ENCODE peak calls at places on chromosomes 11 and 22, in five cellular contexts. One of them, this sample, is unnamed.

GRCh38 chr11:133952199-133953190 is 4.3 kb downstream of the IGSF9B start:
- DNase-seq in Daoy: no peak
- DNase-seq in stimulated activated CD4-positive, alpha-beta T cell treated with anti-CD3 and anti-CD28 coated beads, Interleukin-2, amount 100 ng/mL, for 48 hours: no peak
- DNase-seq in NCI-H1092: no peak
- DNase-seq in caudate nucleus: no peak
- DNase-seq in this sample: no peak

GRCh38 chr11:12045914-12046635 is 37.6 kb upstream of the DKK3 start:
- DNase-seq in stimulated activated CD4-positive, alpha-beta T cell treated with anti-CD3 and anti-CD28 coated beads, Interleukin-2, amount 100 ng/mL, for 48 hours: no peak
- DNase-seq in Daoy: no peak
- DNase-seq in caudate nucleus: no peak
- DNase-seq in NCI-H1092: no peak
- DNase-seq in this sample: no peak

GRCh38 chr22:20604776-20605221 is 97.4 kb downstream of the MED15 start:
- DNase-seq in NCI-H1092: no peak
- DNase-seq in Daoy: no peak
- DNase-seq in caudate nucleus: no peak
- DNase-seq in stimulated activated CD4-positive, alpha-beta T cell treated with anti-CD3 and anti-CD28 coated beads, Interleukin-2, amount 100 ng/mL, for 48 hours: no peak
- DNase-seq in this sample: peak

GRCh38 chr11:44977493-44977984 is 26.9 kb upstream of the TP53I11 start:
- DNase-seq in stimulated activated CD4-positive, alpha-beta T cell treated with anti-CD3 and anti-CD28 coated beads, Interleukin-2, amount 100 ng/mL, for 48 hours: no peak
- DNase-seq in caudate nucleus: no peak
- DNase-seq in NCI-H1092: peak
- DNase-seq in Daoy: no peak
- DNase-seq in this sample: peak

GRCh38 chr22:40001800-40002577 is 7.2 kb downstream of the FAM83F start:
- DNase-seq in Daoy: no peak
- DNase-seq in caudate nucleus: no peak
- DNase-seq in NCI-H1092: no peak
- DNase-seq in stimulated activated CD4-positive, alpha-beta T cell treated with anti-CD3 and anti-CD28 coated beads, Interleukin-2, amount 100 ng/mL, for 48 hours: no peak
- DNase-seq in this sample: no peak

GRCh38 chr11:1397146-1397861 is 7.6 kb downstream of the BRSK2 start:
- DNase-seq in Daoy: no peak
- DNase-seq in caudate nucleus: peak
- DNase-seq in NCI-H1092: no peak
- DNase-seq in stimulated activated CD4-positive, alpha-beta T cell treated with anti-CD3 and anti-CD28 coated beads, Interleukin-2, amount 100 ng/mL, for 48 hours: no peak
- DNase-seq in this sample: no peak

GRCh38 chr11:106076421-106076922 is 675 bp downstream of the KBTBD3 start:
- DNase-seq in NCI-H1092: no peak
- DNase-seq in Daoy: no peak
- DNase-seq in stimulated activated CD4-positive, alpha-beta T cell treated with anti-CD3 and anti-CD28 coated beads, Interleukin-2, amount 100 ng/mL, for 48 hours: no peak
- DNase-seq in caudate nucleus: peak
- DNase-seq in this sample: peak

GRCh38 chr22:33000342-33001280 is 57.6 kb downstream of the SYN3 start:
- DNase-seq in NCI-H1092: no peak
- DNase-seq in caudate nucleus: peak
- DNase-seq in Daoy: peak
- DNase-seq in stimulated activated CD4-positive, alpha-beta T cell treated with anti-CD3 and anti-CD28 coated beads, Interleukin-2, amount 100 ng/mL, for 48 hours: peak
- DNase-seq in this sample: peak

GRCh38 chr11:79397252-79397651 is 43.6 kb downstream of the TENM4 start:
- DNase-seq in stimulated activated CD4-positive, alpha-beta T cell treated with anti-CD3 and anti-CD28 coated beads, Interleukin-2, amount 100 ng/mL, for 48 hours: no peak
- DNase-seq in Daoy: peak
- DNase-seq in caudate nucleus: no peak
- DNase-seq in NCI-H1092: no peak
- DNase-seq in this sample: no peak

GRCh38 chr11:73982990-73983763 is 534 bp upstream of the UCP2 start:
- DNase-seq in NCI-H1092: peak
- DNase-seq in Daoy: peak
- DNase-seq in caudate nucleus: peak
- DNase-seq in stimulated activated CD4-positive, alpha-beta T cell treated with anti-CD3 and anti-CD28 coated beads, Interleukin-2, amount 100 ng/mL, for 48 hours: peak
- DNase-seq in this sample: peak

GRCh38 chr11:121757480-121758125 is 304.8 kb upstream of the SORL1-AS1 start:
- DNase-seq in NCI-H1092: no peak
- DNase-seq in Daoy: peak
- DNase-seq in caudate nucleus: no peak
- DNase-seq in stimulated activated CD4-positive, alpha-beta T cell treated with anti-CD3 and anti-CD28 coated beads, Interleukin-2, amount 100 ng/mL, for 48 hours: no peak
- DNase-seq in this sample: no peak

GRCh38 chr22:28282346-28282745 is 363.3 kb upstream of the PITPNB start:
- DNase-seq in Daoy: no peak
- DNase-seq in stimulated activated CD4-positive, alpha-beta T cell treated with anti-CD3 and anti-CD28 coated beads, Interleukin-2, amount 100 ng/mL, for 48 hours: no peak
- DNase-seq in NCI-H1092: no peak
- DNase-seq in caudate nucleus: no peak
- DNase-seq in this sample: no peak

GRCh38 chr11:45704635-45705034 is 39.2 kb upstream of the CHST1 start:
- DNase-seq in stimulated activated CD4-positive, alpha-beta T cell treated with anti-CD3 and anti-CD28 coated beads, Interleukin-2, amount 100 ng/mL, for 48 hours: no peak
- DNase-seq in Daoy: no peak
- DNase-seq in NCI-H1092: no peak
- DNase-seq in caudate nucleus: no peak
- DNase-seq in this sample: no peak

GRCh38 chr11:128474036-128474874 is 113.1 kb downstream of the ETS1 start:
- DNase-seq in caudate nucleus: no peak
- DNase-seq in stimulated activated CD4-positive, alpha-beta T cell treated with anti-CD3 and anti-CD28 coated beads, Interleukin-2, amount 100 ng/mL, for 48 hours: no peak
- DNase-seq in Daoy: no peak
- DNase-seq in NCI-H1092: no peak
- DNase-seq in this sample: no peak

This sample was measured in SHP77.